ENCODE peak calls at places on chromosomes 6 and 20, in five cellular contexts. K is upper lobe of right lung; R is body of pancreas; O is cardiac muscle cell; B is naive thymus-derived CD4-positive, alpha-beta T cell. J is an unnamed sample. For H3K4me1 and H3K9me3, the result is how much of the 10 kb centered on the place peaks cover.

GRCh38 chr6:77822265-77822664 is 169.4 kb downstream of the MEI4 start:
- DNase-seq in K (no peak), B (no peak), R (no peak), O (no peak), J (no peak)

GRCh38 chr20:35991142-35991771 is 22.9 kb downstream of the CNBD2 start:
- DNase-seq in B (no peak), K (no peak), O (peak), R (peak), J (peak)

GRCh38 chr20:41308726-41309413 is 8.7 kb downstream of the ZHX3 start:
- DNase-seq in K (no peak), R (no peak), O (no peak), B (no peak), J (no peak)

GRCh38 chr6:77034161-77034560 is 429.1 kb downstream of the HTR1B start:
- DNase-seq in B (no peak), R (no peak), K (no peak), O (peak), J (no peak)

GRCh38 chr6:72631480-72631879 is 9.6 kb downstream of the KCNQ5 start:
- DNase-seq in R (no peak), K (no peak), O (no peak), B (no peak), J (no peak)

GRCh38 chr6:40778186-40778585 is 191.0 kb upstream of the LRFN2 start:
- DNase-seq in R (no peak), K (no peak), B (no peak), O (no peak), J (no peak)

GRCh38 chr6:81748946-81749345 is 3.5 kb downstream of the TENT5A start:
- DNase-seq in K (no peak), R (no peak), O (no peak), B (no peak), J (no peak)

GRCh38 chr20:19975901-19976300 is 41.3 kb upstream of the NAA20 start:
- DNase-seq in K (no peak), O (no peak), R (peak), B (no peak), J (peak)

GRCh38 chr20:35556871-35557270 is 15.0 kb downstream of the ERGIC3 start:
- DNase-seq in R (no peak), B (no peak), O (no peak), K (peak), J (no peak)

GRCh38 chr20:25346349-25346748 is 44.3 kb downstream of the ABHD12 start:
- DNase-seq in O (no peak), K (no peak), R (no peak), B (no peak), J (no peak)

GRCh38 chr6:117449549-117450439 is 24.1 kb upstream of the ROS1 start:
- DNase-seq in B (peak), O (peak), K (no peak), R (peak), J (peak)

GRCh38 chr6:4253604-4254211 is 118.3 kb upstream of the ECI2 start:
- DNase-seq in R (peak), O (no peak), K (no peak), B (no peak), J (no peak)

GRCh38 chr6:158322724-158323560 is 10.7 kb downstream of the TULP4 start:
- DNase-seq in R (no peak), B (no peak), K (no peak), O (no peak), J (no peak)

GRCh38 chr20:46213946-46214830 is 94.1 kb downstream of the CDH22 start:
- DNase-seq in K (no peak), B (no peak), O (no peak), R (no peak), J (no peak)

GRCh38 chr20:51128198-51128597 is 105.3 kb upstream of the KCNG1 start:
- DNase-seq in K (no peak), B (no peak), O (no peak), R (no peak), J (no peak)

GRCh38 chr6:159117031-159117430 is 52.2 kb upstream of the FNDC1 start:
- DNase-seq in R (no peak), O (no peak), K (no peak), B (no peak), J (no peak)

GRCh38 chr6:30259140-30260035 is 46.2 kb upstream of the TRIM26 start:
- DNase-seq in B (peak), R (peak), O (peak), K (peak), J (peak)

GRCh38 chr20:46132705-46133120 is 14.6 kb downstream of the CD40 start:
- DNase-seq in K (peak), R (peak), O (peak), B (no peak), J (peak)

GRCh38 chr20:64242003-64242796 is 13.3 kb upstream of the PCMTD2 start:
- DNase-seq in O (no peak), B (no peak), K (peak), R (no peak), J (no peak)

GRCh38 chr20:41482647-41483552 is 116.3 kb upstream of the EMILIN3 start:
- DNase-seq in R (no peak), B (no peak), K (no peak), O (no peak), J (no peak)

GRCh38 chr20:47675190-47676142 is 109.8 kb downstream of the SULF2 start:
- DNase-seq in R (no peak), K (peak), O (no peak), B (no peak), J (no peak)

GRCh38 chr6:34005845-34006644 is 139.8 kb downstream of the GRM4 start:
- DNase-seq in B (no peak), K (peak), R (no peak), O (no peak), J (no peak)

GRCh38 chr20:62804632-62805364 is at the start of gene OGFR:
- DNase-seq in O (peak), B (peak), R (peak), K (peak), J (peak)

GRCh38 chr20:48689388-48689787 is 138.4 kb downstream of the PREX1 start:
- DNase-seq in B (no peak), R (no peak), K (no peak), O (no peak), J (no peak)

GRCh38 chr6:53376661-53377226 is 28.0 kb upstream of the ELOVL5 start:
- DNase-seq in K (no peak), R (no peak), O (no peak), B (no peak), J (no peak)
- H3K4me1 ChIP-seq in K (under half), R (under half), O (under half), B (under half), J (under half)

DNA sequence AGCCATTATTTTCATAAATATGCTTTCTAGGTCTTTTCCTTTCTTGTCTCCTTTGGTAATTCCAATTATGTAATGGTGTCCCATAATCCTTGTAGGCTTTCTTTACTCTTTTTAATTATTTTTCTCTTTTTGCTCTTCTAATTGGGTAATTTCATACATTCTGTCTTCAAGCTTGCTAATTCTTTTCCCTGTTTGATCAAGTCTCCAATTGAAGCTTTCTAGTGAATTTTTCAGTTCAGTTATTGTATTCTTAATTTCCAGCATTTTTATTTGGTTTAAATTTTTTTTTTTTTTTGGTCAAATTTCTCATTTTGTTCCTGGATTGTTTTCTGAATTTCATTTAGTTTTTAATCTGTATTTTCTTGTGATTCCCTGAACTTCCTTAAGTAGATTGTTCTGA is 74.9 kb upstream of the UST start:
- DNase-seq in B (no peak), O (no peak), K (no peak), R (no peak), J (no peak)
- H3K9me3 ChIP-seq in B (under half), O (under half), K (under half), R (under half), J (under half)

GRCh38 chr20:1376453-1377270 is 16.2 kb downstream of the FKBP1A start:
- DNase-seq in B (no peak), K (no peak), O (no peak), R (no peak), J (no peak)
- H3K4me1 ChIP-seq in B (under half), K (half or more), O (under half), R (under half), J (under half)

GRCh38 chr6:131009790-131010189 is 53.3 kb downstream of the EPB41L2 start:
- DNase-seq in K (no peak), R (no peak), O (no peak), B (no peak), J (no peak)
- H3K9me3 ChIP-seq in K (under half), R (under half), O (under half), B (under half), J (under half)

GRCh38 chr6:36908758-36909157 is 23.0 kb downstream of the C6orf89 start:
- DNase-seq in B (no peak), O (no peak), R (no peak), K (no peak), J (no peak)
- H3K4me1 ChIP-seq in B (under half), O (under half), R (under half), K (under half), J (under half)

DNA sequence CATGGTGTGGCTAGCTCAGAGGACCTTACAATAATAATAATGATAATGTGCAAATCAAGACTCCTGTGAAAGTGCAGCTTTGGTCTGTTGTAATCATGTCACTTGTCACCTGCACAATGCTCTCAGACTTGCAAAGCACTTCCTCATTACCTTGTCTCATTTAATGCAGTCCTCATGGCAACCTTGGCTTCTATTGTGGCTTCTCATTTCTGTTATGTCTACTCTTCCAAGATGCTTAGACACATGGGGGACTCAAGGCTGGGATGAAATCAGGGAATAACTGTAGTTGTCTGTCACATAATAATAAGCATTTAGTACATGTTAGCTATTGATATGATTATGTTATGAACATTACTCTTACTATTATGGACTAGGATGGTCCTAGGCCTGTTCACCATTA is 484.2 kb downstream of the PTPRT start:
- DNase-seq in R (no peak), K (no peak), O (no peak), B (no peak), J (no peak)
- H3K9me3 ChIP-seq in R (under half), K (under half), O (under half), B (under half), J (under half)

GRCh38 chr6:13398421-13398994 is 70.2 kb upstream of the TBC1D7 start:
- DNase-seq in R (no peak), O (peak), B (no peak), K (no peak), J (no peak)

GRCh38 chr6:13397359-13398080 is 69.2 kb upstream of the TBC1D7 start:
- DNase-seq in O (no peak), R (no peak), K (no peak), B (no peak), J (no peak)

GRCh38 chr6:13398081-13398406 is 69.7 kb upstream of the TBC1D7 start:
- DNase-seq in R (no peak), O (no peak), B (no peak), K (no peak), J (no peak)

GRCh38 chr6:13395272-13396237 is 67.2 kb upstream of the TBC1D7 start:
- DNase-seq in B (no peak), R (peak), O (peak), K (no peak), J (peak)

DNA sequence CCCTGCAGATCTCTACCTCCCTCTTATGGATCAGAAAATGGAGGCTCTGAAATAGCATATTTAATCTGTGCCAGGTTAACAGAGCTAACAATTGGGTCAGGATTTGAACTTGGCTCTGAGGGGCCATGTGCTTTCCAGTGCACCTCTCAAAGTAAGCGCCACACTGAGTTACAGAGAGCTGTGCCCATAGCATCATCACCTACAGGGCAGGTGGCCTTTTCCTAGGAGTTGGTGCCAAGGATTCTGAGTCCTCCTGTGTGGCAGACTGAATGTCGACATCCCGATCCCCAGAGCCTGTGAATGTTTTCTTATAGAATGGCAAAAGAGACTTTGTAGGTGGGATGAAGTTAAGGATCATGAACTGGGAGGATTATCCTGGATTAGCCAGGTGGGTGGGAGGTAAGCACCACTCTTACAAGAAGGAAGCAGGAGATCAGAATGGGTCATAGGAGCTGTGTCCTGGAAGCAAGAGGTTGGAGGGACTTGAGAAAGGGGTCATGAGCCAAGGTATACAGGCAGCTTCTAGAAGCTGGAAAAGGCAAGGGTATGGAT is 68.0 kb upstream of the TBC1D7 start:
- DNase-seq in R (no peak), K (no peak), B (no peak), O (no peak), J (no peak)
- H3K4me1 ChIP-seq in R (under half), K (under half), B (under half), O (under half), J (under half)

GRCh38 chr6:169479783-169480495 is 221.9 kb downstream of the WDR27 start:
- DNase-seq in B (no peak), R (no peak), K (no peak), O (no peak), J (no peak)
- H3K9me3 ChIP-seq in B (under half), R (under half), K (under half), O (under half), J (under half)